ENCODE peak calls at places on chromosome 17, in ten cellular contexts. W is NCI-H460; C is MM.1S; V is AG08396; K is stimulated activated CD4-positive, alpha-beta T cell treated with anti-CD3 and anti-CD28 coated beads, Interleukin-12 subunit alpha, Interleukin-12 subunit beta, amount 100 ng/mL, for 24 hours; O is GM03348; U is heart left ventricle; N is mammary epithelial cell; D is fibroblast of pulmonary artery; J is HTR-8/SVneo. F is an unnamed sample.

GRCh38 chr17:81331527-81332043 is 36.5 kb upstream of the SLC38A10 start:
- DNase-seq in W (no peak), C (no peak), V (no peak), K (no peak), O (no peak), U (no peak), N (no peak), D (no peak), J (no peak), F (no peak)

GRCh38 chr17:6071528-6072065 is 1.4 kb downstream of the WSCD1 start:
- DNase-seq in W (no peak), C (no peak), V (no peak), K (no peak), O (no peak), U (no peak), N (no peak), D (no peak), J (no peak), F (no peak)

GRCh38 chr17:33328129-33328528 is 35.0 kb upstream of the ASIC2 start:
- DNase-seq in W (no peak), C (no peak), V (peak; percentile 15), K (no peak), O (no peak), U (no peak), N (no peak), D (peak; percentile 6), J (no peak), F (no peak)

GRCh38 chr17:12402963-12403622 is 262.6 kb upstream of the MYOCD start:
- DNase-seq in W (no peak), C (no peak), V (peak; percentile 69), K (no peak), O (peak; percentile 59), U (no peak), N (no peak), D (peak; percentile 35), J (peak; percentile 56), F (no peak)

GRCh38 chr17:46147167-46147749 is 46.0 kb downstream of the KANSL1 start:
- DNase-seq in W (no peak), C (no peak), V (no peak), K (no peak), O (no peak), U (no peak), N (no peak), D (no peak), J (no peak), F (no peak)

GRCh38 chr17:47605006-47605405 is 44.7 kb upstream of the KPNB1 start:
- DNase-seq in W (no peak), C (no peak), V (no peak), K (no peak), O (no peak), U (no peak), N (no peak), D (no peak), J (no peak), F (no peak)

GRCh38 chr17:21194688-21195087 is 19.3 kb downstream of the TMEM11 start:
- DNase-seq in W (no peak), C (no peak), V (no peak), K (no peak), O (peak; percentile 52), U (peak; percentile 65), N (no peak), D (peak; percentile 31), J (no peak), F (no peak)

GRCh38 chr17:48636177-48637018 is 10.2 kb upstream of the HOXB9 start:
- DNase-seq in W (no peak), C (peak; percentile 96), V (peak; percentile 84), K (peak; percentile 44), O (peak; percentile 90), U (peak; percentile 56), N (peak; percentile 50), D (peak; percentile 59), J (no peak), F (no peak)

GRCh38 chr17:29526322-29526721 is 40.5 kb downstream of the ABHD15 start:
- DNase-seq in W (no peak), C (no peak), V (no peak), K (no peak), O (no peak), U (no peak), N (no peak), D (peak; percentile 10), J (no peak), F (no peak)

GRCh38 chr17:36524428-36524876 is 10.2 kb downstream of the MYO19 start:
- DNase-seq in W (no peak), C (peak; percentile 73), V (no peak), K (no peak), O (no peak), U (no peak), N (peak; percentile 97), D (no peak), J (no peak), F (no peak)

GRCh38 chr17:28710948-28711722 is 553 bp downstream of the PROCA1 start:
- DNase-seq in W (peak; percentile 86), C (peak; percentile 78), V (peak; percentile 96), K (peak; percentile 84), O (peak; percentile 96), U (peak; percentile 92), N (peak; percentile 81), D (peak; percentile 88), J (peak; percentile 99), F (peak; percentile 75)

F was measured in activated naive CD8-positive, alpha-beta T cell treated with anti-CD3 and anti-CD28 coated beads, Interleukin-2, amount 50 U/mL, for 16 hours.